ENCODE peak calls at places on chromosomes 7 and 10, in five cellular contexts. N is stimulated activated CD4-positive, alpha-beta T cell treated with anti-CD3 and anti-CD28 coated beads, Interleukin-2, amount 100 ng/mL, for 48 hours; Q is effector memory CD4-positive, alpha-beta T cell; M is activated effector memory CD4-positive, alpha-beta T cell treated with Interleukin-2 at 50 U/mL for 16 hours; Y is AML-193. J is an unnamed sample.

GRCh38 chr10:66836057-66836456 is 89.8 kb upstream of the LRRTM3 start:
- DNase-seq in M (no peak), N (no peak), Q (no peak), Y (no peak), J (no peak)

GRCh38 chr7:93948106-93948505 is 26.6 kb downstream of the GNG11 start:
- DNase-seq in N (no peak), M (no peak), Q (no peak), Y (no peak), J (no peak)

GRCh38 chr7:85426487-85426960 is 239.7 kb upstream of the SEMA3D start:
- DNase-seq in Q (no peak), Y (no peak), N (no peak), M (no peak), J (no peak)

GRCh38 chr7:68321076-68321639 is 1277.1 kb upstream of the AUTS2 start:
- DNase-seq in M (no peak), Q (no peak), N (no peak), Y (no peak), J (no peak)

GRCh38 chr7:134741901-134742635 is 37.4 kb upstream of the CALD1 start:
- DNase-seq in Y (no peak), Q (no peak), N (no peak), M (no peak), J (no peak)

GRCh38 chr10:112913255-112913654 is 36.8 kb upstream of the TCF7L2 start:
- DNase-seq in N (no peak), Y (no peak), Q (no peak), M (no peak), J (no peak)

GRCh38 chr10:3217853-3218252 is 45.3 kb upstream of the PITRM1 start:
- DNase-seq in M (no peak), Y (no peak), Q (no peak), N (no peak), J (no peak)

GRCh38 chr10:109934958-109935793 is 11.9 kb upstream of the XPNPEP1 start:
- DNase-seq in Q (no peak), N (no peak), Y (no peak), M (peak), J (no peak)

GRCh38 chr10:8006274-8006999 is 48.1 kb upstream of the GATA3 start:
- DNase-seq in Y (no peak), N (no peak), M (no peak), Q (no peak), J (no peak)

GRCh38 chr7:32047075-32047474 is 23.1 kb downstream of the PDE1C start:
- DNase-seq in M (no peak), Y (no peak), N (no peak), Q (no peak), J (no peak)

GRCh38 chr10:132497083-132497680 is 40.4 kb upstream of the INPP5A start:
- DNase-seq in N (no peak), M (no peak), Q (no peak), Y (no peak), J (no peak)

GRCh38 chr7:108818742-108819141 is 249.1 kb downstream of the DNAJB9 start:
- DNase-seq in N (no peak), Y (no peak), M (no peak), Q (no peak), J (no peak)

GRCh38 chr7:150811-151221 is 41.6 kb upstream of the FAM20C start:
- DNase-seq in Y (peak), N (peak), M (no peak), Q (no peak), J (no peak)

GRCh38 chr7:134669388-134669787 is 22.7 kb downstream of the BPGM start:
- DNase-seq in Q (no peak), Y (no peak), M (no peak), N (no peak), J (no peak)

GRCh38 chr10:14681305-14681704 is 93.4 kb downstream of the FAM107B start:
- DNase-seq in Q (no peak), M (no peak), Y (no peak), N (no peak), J (no peak)

GRCh38 chr10:43968961-43969360 is 320.3 kb upstream of the ZNF32 start:
- DNase-seq in N (no peak), Q (no peak), Y (no peak), M (no peak), J (no peak)

GRCh38 chr7:24510781-24511180 is 62.5 kb upstream of the PALS2 start:
- DNase-seq in Y (no peak), N (no peak), M (no peak), Q (no peak), J (no peak)

GRCh38 chr7:94588090-94588489 is 67.8 kb downstream of the SGCE start:
- DNase-seq in M (no peak), Y (no peak), Q (no peak), N (no peak), J (no peak)

GRCh38 chr10:103192451-103193106 is 493 bp downstream of the NT5C2 start:
- DNase-seq in Q (peak), Y (peak), M (peak), N (peak), J (peak)

GRCh38 chr10:4982764-4983226 is 19.6 kb downstream of the AKR1C1 start:
- DNase-seq in N (no peak), M (no peak), Q (no peak), Y (no peak), J (no peak)

GRCh38 chr10:794382-794956 is 105.0 kb upstream of the DIP2C start:
- DNase-seq in Q (no peak), M (no peak), N (no peak), Y (no peak), J (no peak)

GRCh38 chr7:49850921-49851613 is 77.6 kb downstream of the VWC2 start:
- DNase-seq in Y (no peak), N (no peak), Q (no peak), M (no peak), J (no peak)